ENCODE peak calls at places on chromosomes 7 and 10, in six cellular contexts. B is DND-41, H is glutamatergic neuron, Q is GM10248, N is fibroblast of lung, J is lower lobe of right lung. V is an unnamed sample.

GRCh38 chr7:158439035-158439434 is 148.6 kb downstream of the PTPRN2 start:
- DNase-seq in B (no peak), N (no peak), H (no peak), J (no peak), Q (no peak), V (no peak)

GRCh38 chr10:87506988-87507387 is 2.3 kb downstream of the MINPP1 start:
- DNase-seq in H (no peak), B (no peak), Q (no peak), N (no peak), J (no peak), V (no peak)

GRCh38 chr10:31582365-31583052 is 263.5 kb downstream of the ZEB1 start:
- DNase-seq in J (no peak), B (no peak), N (peak; percentile 31), H (no peak), Q (no peak), V (peak; percentile 73)

GRCh38 chr10:29895436-29895835 is 163.9 kb downstream of the JCAD start:
- DNase-seq in J (no peak), N (peak; percentile 99), H (peak; percentile 52), B (no peak), Q (no peak), V (peak; percentile 91)

GRCh38 chr7:153110606-153111005 is 351.1 kb downstream of the ACTR3B start:
- DNase-seq in N (no peak), B (no peak), J (no peak), H (no peak), Q (no peak), V (no peak)

GRCh38 chr7:121330053-121330833 is 1.4 kb downstream of the WNT16 start:
- DNase-seq in Q (peak; percentile 41), B (no peak), N (no peak), H (peak; percentile 35), J (peak; percentile 31), V (no peak)

GRCh38 chr7:91050677-91051076 is 213.6 kb upstream of the FZD1 start:
- DNase-seq in B (no peak), J (no peak), H (no peak), Q (peak; percentile 23), N (no peak), V (no peak)

GRCh38 chr7:37045786-37046185 is 321.5 kb upstream of the AOAH start:
- DNase-seq in J (no peak), N (no peak), Q (no peak), H (peak; percentile 66), B (no peak), V (no peak)

GRCh38 chr10:84665883-84666463 is 337.6 kb downstream of the CCSER2 start:
- DNase-seq in H (peak; percentile 34), J (peak; percentile 85), Q (peak; percentile 37), B (peak; percentile 30), N (no peak), V (no peak)

GRCh38 chr7:129832282-129832681 is 120.5 kb downstream of the UBE2H start:
- DNase-seq in N (no peak), H (no peak), Q (no peak), B (no peak), J (no peak), V (no peak)

GRCh38 chr10:68095176-68095575 is 14.1 kb upstream of the MYPN start:
- DNase-seq in Q (no peak), N (peak; percentile 89), B (no peak), H (no peak), J (no peak), V (no peak)

GRCh38 chr10:46999217-46999616 is 88.0 kb downstream of the PTPN20 start:
- DNase-seq in N (no peak), Q (no peak), B (no peak), H (no peak), J (no peak), V (no peak)

GRCh38 chr7:4136036-4136435 is 546.1 kb upstream of the FOXK1 start:
- DNase-seq in J (peak; percentile 11), Q (no peak), N (no peak), H (no peak), B (no peak), V (no peak)

GRCh38 chr7:139598642-139599041 is 75.2 kb downstream of the CLEC2L start:
- DNase-seq in H (no peak), N (no peak), Q (no peak), B (no peak), J (no peak), V (no peak)

GRCh38 chr7:139075031-139075652 is 34.4 kb downstream of the ZC3HAV1 start:
- DNase-seq in B (peak; percentile 78), J (peak; percentile 60), N (peak; percentile 59), H (peak; percentile 35), Q (peak; percentile 76), V (peak; percentile 77)

GRCh38 chr10:4081691-4082111 is 296.7 kb upstream of the KLF6 start:
- DNase-seq in Q (no peak), B (no peak), J (no peak), H (no peak), N (peak; percentile 71), V (no peak)

GRCh38 chr7:23247602-23248335 is 1.2 kb downstream of the GPNMB start:
- DNase-seq in H (no peak), J (peak; percentile 74), Q (peak; percentile 55), B (no peak), N (no peak), V (peak; percentile 78)

GRCh38 chr10:12633776-12634390 is 284.5 kb downstream of the CAMK1D start:
- DNase-seq in J (no peak), Q (no peak), B (no peak), H (no peak), N (no peak), V (no peak)

GRCh38 chr7:23945472-23945871 is 235.5 kb downstream of the STK31 start:
- DNase-seq in Q (no peak), H (no peak), J (no peak), N (no peak), B (no peak), V (no peak)

GRCh38 chr10:71957546-71958275 is 6.5 kb upstream of the CHST3 start:
- DNase-seq in B (no peak), J (no peak), N (no peak), H (no peak), Q (no peak), V (no peak)

GRCh38 chr10:116444527-116445142 is 17.0 kb downstream of the PNLIPRP3 start:
- DNase-seq in H (peak; percentile 35), B (peak; percentile 5), J (no peak), Q (peak; percentile 18), N (peak; percentile 24), V (no peak)

GRCh38 chr7:142535123-142535779 is 214.0 kb upstream of the PRSS1 start:
- DNase-seq in N (peak; percentile 81), H (peak; percentile 88), J (no peak), B (peak; percentile 87), Q (peak; percentile 62), V (no peak)

GRCh38 chr7:47502240-47502877 is 79.6 kb downstream of the TNS3 start:
- DNase-seq in N (no peak), B (no peak), H (no peak), Q (no peak), J (no peak), V (no peak)

GRCh38 chr10:104589871-104590270 is 51.2 kb upstream of the SORCS3 start:
- DNase-seq in N (peak; percentile 75), B (no peak), H (no peak), J (no peak), Q (no peak), V (no peak)

GRCh38 chr7:102045681-102046372 is 228.4 kb downstream of the CUX1 start:
- DNase-seq in Q (no peak), N (no peak), J (no peak), H (no peak), B (no peak), V (no peak)

GRCh38 chr10:71512794-71513379 is 116.2 kb downstream of the CDH23 start:
- DNase-seq in B (no peak), J (peak; percentile 70), H (peak; percentile 7), N (peak; percentile 34), Q (no peak), V (no peak)

GRCh38 chr7:76424413-76425111 is at the start of gene ZP3:
- DNase-seq in H (peak; percentile 33), B (peak; percentile 16), Q (no peak), J (no peak), N (no peak), V (no peak)
- TF ChIP-seq CTCF in H (no peak), B (no peak), Q (no peak), J (no peak), N (no peak), V (no peak)

DNA sequence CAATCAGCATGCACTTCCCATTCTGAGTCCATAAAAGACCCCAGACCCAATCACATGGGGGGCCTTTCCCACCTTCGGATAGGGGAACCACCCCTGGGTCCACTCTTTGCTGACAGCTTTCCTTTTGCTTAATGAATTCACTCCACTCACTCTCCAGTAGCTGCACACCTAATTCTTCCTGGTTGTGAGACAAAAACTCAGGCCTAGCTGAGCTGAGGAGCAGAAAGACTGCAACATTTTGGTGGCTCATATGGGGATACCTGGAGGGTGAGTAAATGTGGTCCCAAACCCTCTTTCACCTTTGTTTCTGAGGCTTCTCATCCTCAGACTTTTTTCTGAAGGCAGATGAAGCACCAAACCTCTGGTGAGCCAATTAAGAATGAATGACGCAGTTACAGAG is 138.1 kb downstream of the WDR11 start:
- DNase-seq in N (no peak), Q (no peak), H (no peak), B (no peak), J (no peak), V (no peak)
- TF ChIP-seq CTCF in N (no peak), Q (no peak), H (no peak), B (no peak), J (no peak), V (no peak)

DNA sequence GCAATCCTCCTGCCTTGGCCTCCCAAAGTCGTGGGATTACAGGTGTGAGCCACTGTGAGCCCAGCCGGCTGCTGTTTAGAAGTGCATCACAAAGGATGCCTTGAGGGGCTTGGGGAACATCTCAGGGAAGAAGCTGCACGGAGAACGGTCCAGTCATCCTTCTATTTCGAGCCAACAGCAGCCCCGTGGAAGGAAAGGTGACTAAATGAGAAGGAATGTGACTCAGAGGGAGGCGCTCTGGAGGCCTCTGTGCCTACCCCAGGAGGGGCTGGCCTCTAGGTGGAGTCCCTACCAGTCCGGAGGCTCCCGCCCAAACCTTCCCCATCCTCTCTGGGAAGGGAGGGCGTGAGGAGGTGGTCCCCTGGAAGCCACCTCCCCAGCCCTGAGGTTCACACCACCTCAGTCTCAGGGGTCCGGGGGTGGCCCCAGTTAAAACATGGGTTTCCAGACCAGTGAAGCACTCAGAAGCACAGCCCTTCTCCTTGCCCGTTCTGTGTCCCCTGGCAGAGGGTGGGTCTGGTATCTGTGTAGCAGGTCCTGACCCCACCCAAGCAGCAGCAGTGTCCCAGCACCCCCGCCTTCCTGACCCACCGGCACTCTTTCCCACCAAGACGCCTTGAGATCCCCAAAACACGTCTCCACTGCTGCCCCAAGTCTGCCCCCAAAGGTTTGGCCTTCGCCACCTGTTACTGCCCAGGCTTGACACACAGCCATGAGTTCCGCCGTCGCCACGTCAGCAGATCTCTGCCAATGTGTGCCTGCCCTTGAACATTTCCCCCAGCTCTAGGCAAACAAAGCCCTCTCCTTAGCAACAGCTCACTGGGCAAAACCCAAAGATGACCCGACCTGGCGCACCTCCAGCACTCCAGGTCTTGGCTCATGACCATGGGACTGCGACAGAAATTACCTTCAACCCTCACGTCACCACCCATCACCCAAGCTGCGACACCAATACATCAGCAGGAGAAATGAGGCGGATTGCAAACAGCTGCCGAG is 75.9 kb downstream of the CTBP2 start:
- DNase-seq in N (peak; percentile 95), H (no peak), J (no peak), Q (no peak), B (no peak), V (peak; percentile 95)
- TF ChIP-seq CTCF in N (no peak), H (no peak), J (no peak), Q (no peak), B (no peak), V (no peak)

DNA sequence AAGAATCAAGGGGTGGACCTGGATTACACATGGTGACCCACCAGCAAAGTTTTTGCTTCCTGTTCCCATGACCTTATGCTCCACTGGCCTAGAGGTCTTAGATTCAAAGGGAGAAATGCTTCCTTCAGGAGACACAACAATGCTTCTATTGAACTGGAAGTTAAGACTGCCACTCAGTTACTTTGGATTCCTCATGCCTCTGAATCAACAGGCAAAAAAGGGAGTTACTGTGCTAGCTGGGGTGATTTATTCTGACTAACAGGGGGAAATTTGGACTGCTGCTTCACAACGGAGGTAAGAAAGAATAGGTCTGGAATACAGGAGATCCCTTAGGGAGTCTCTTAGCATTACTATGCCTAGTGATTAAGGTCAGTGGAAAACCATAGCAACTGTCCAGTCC is 10.3 kb downstream of the TMEM229A start:
- DNase-seq in Q (no peak), B (no peak), H (no peak), J (no peak), N (no peak), V (no peak)
- TF ChIP-seq CTCF in Q (no peak), B (no peak), H (no peak), J (no peak), N (no peak), V (no peak)